ENCODE peak calls at places on chromosomes 4 and X, in five cellular contexts. O is heart right ventricle, W is ovary, J is transverse colon, F is GM23338. X is an unnamed sample. For H3K36me3, the result is how much of the 10 kb centered on the place peaks cover.

GRCh38 chr4:156146581-156146980 is 192.9 kb upstream of the CTSO start:
- DNase-seq in O (no peak), W (no peak), J (no peak), F (no peak), X (no peak)

GRCh38 chr4:88137112-88137511 is 21.3 kb downstream of the ABCG2 start:
- DNase-seq in O (no peak), W (no peak), J (no peak), F (no peak), X (no peak)

GRCh38 chrX:34875204-34875603 is 67.4 kb upstream of the FAM47B start:
- DNase-seq in O (no peak), W (no peak), J (no peak), F (no peak), X (no peak)

GRCh38 chr4:77617203-77617602 is 11.6 kb downstream of the CXCL13 start:
- DNase-seq in O (no peak), W (no peak), J (no peak), F (no peak), X (no peak)

GRCh38 chrX:69165116-69165651 is at the start of gene PJA1:
- DNase-seq in O (peak), W (peak), J (peak), F (peak), X (no peak)

GRCh38 chrX:113868169-113868568 is 715.7 kb upstream of the HTR2C start:
- DNase-seq in O (no peak), W (no peak), J (no peak), F (peak), X (no peak)

GRCh38 chr4:108007984-108008383 is 18.3 kb downstream of the HADH start:
- DNase-seq in O (no peak), W (no peak), J (no peak), F (no peak), X (no peak)

GRCh38 chr4:123438031-123438430 is 41.4 kb downstream of the SPRY1 start:
- DNase-seq in O (no peak), W (no peak), J (no peak), F (no peak), X (no peak)

GRCh38 chr4:140926672-140927071 is 170.5 kb upstream of the TBC1D9 start:
- DNase-seq in O (no peak), W (no peak), J (no peak), F (no peak), X (peak)

GRCh38 chr4:41542526-41543270 is 4.7 kb downstream of the LIMCH1 start:
- DNase-seq in O (no peak), W (no peak), J (no peak), F (no peak), X (no peak)

GRCh38 chr4:5788144-5788543 is 77.1 kb downstream of the EVC start:
- DNase-seq in O (no peak), W (no peak), J (no peak), F (no peak), X (no peak)

GRCh38 chrX:145729635-145730034 is 88.0 kb upstream of the SLITRK2 start:
- DNase-seq in O (no peak), W (no peak), J (no peak), F (no peak), X (no peak)

GRCh38 chrX:57573754-57574153 is 18.1 kb upstream of the ZXDB start:
- DNase-seq in O (no peak), W (no peak), J (no peak), F (peak), X (no peak)

GRCh38 chr4:173590697-173591096 is 60.7 kb upstream of the HAND2 start:
- DNase-seq in O (peak), W (no peak), J (no peak), F (no peak), X (no peak)

GRCh38 chr4:147103403-147103946 is 157.8 kb upstream of the TTC29 start:
- DNase-seq in O (peak), W (no peak), J (no peak), F (no peak), X (peak)

GRCh38 chrX:78571849-78572248 is 87.3 kb downstream of the RTL3 start:
- DNase-seq in O (no peak), W (no peak), J (peak), F (no peak), X (no peak)

GRCh38 chrX:47900833-47901232 is 64.1 kb downstream of the ZNF81 start:
- DNase-seq in O (no peak), W (no peak), J (no peak), F (no peak), X (no peak)

GRCh38 chrX:103215768-103216085 is 819 bp downstream of the BEX4 start:
- DNase-seq in O (no peak), W (no peak), J (no peak), F (no peak), X (no peak)

GRCh38 chr4:165199286-165199685 is 8.1 kb upstream of the KLHL2 start:
- DNase-seq in O (no peak), W (no peak), J (no peak), F (no peak), X (no peak)

GRCh38 chr4:4430492-4431195 is 43.7 kb downstream of the NSG1 start:
- DNase-seq in O (no peak), W (peak), J (no peak), F (peak), X (peak)

GRCh38 chrX:29561417-29561816 is 653.9 kb upstream of the MAGEB2 start:
- DNase-seq in O (no peak), W (no peak), J (no peak), F (no peak), X (no peak)

GRCh38 chrX:153321381-153322105 is at the start of gene PNMA6F:
- DNase-seq in O (no peak), W (no peak), J (no peak), F (peak), X (no peak)

GRCh38 chr4:7753271-7753670 is 186.4 kb downstream of the AFAP1 start:
- DNase-seq in O (no peak), W (no peak), J (no peak), F (no peak), X (no peak)

GRCh38 chrX:18896680-18897544 is 87.0 kb downstream of the PHKA2 start:
- DNase-seq in O (no peak), W (no peak), J (no peak), F (no peak), X (no peak)

GRCh38 chr4:83922419-83922818 is 386.5 kb downstream of the GPAT3 start:
- DNase-seq in O (no peak), W (no peak), J (no peak), F (peak), X (no peak)

GRCh38 chrX:154373340-154374306 is 811 bp downstream of the FLNA start:
- DNase-seq in O (peak), W (peak), J (peak), F (peak), X (peak)

GRCh38 chr4:33625762-33626161 is 2618.6 kb downstream of the ARAP2 start:
- DNase-seq in O (no peak), W (no peak), J (no peak), F (peak), X (no peak)

GRCh38 chrX:129996120-129996519 is 13.7 kb downstream of the BCORL1 start:
- DNase-seq in O (peak), W (no peak), J (no peak), F (no peak), X (peak)

GRCh38 chrX:69615779-69616519 is at the start of gene EDA:
- DNase-seq in O (peak), W (peak), J (peak), F (peak), X (no peak)

GRCh38 chr4:144582975-144583374 is 63.0 kb upstream of the HHIP start:
- DNase-seq in O (no peak), W (no peak), J (no peak), F (no peak), X (no peak)

GRCh38 chrX:16870861-16871584 is 861 bp upstream of the RBBP7 start:
- DNase-seq in O (peak), W (no peak), J (no peak), F (peak), X (no peak)
- H3K4me3 ChIP-seq in O (peak), W (peak), J (peak), F (peak), X (peak)

GRCh38 chr4:110055014-110055768 is 142.5 kb downstream of the EGF start:
- DNase-seq in O (no peak), W (no peak), J (no peak), F (no peak), X (no peak)
- H3K36me3 ChIP-seq in O (under half), W (under half), J (under half), F (under half), X (under half)

GRCh38 chr4:109873791-109874514 is 26.0 kb downstream of the LRIT3 start:
- DNase-seq in O (no peak), W (no peak), J (no peak), F (no peak), X (peak)
- H3K4me3 ChIP-seq in O (no peak), W (no peak), J (no peak), F (no peak), X (no peak)

DNA sequence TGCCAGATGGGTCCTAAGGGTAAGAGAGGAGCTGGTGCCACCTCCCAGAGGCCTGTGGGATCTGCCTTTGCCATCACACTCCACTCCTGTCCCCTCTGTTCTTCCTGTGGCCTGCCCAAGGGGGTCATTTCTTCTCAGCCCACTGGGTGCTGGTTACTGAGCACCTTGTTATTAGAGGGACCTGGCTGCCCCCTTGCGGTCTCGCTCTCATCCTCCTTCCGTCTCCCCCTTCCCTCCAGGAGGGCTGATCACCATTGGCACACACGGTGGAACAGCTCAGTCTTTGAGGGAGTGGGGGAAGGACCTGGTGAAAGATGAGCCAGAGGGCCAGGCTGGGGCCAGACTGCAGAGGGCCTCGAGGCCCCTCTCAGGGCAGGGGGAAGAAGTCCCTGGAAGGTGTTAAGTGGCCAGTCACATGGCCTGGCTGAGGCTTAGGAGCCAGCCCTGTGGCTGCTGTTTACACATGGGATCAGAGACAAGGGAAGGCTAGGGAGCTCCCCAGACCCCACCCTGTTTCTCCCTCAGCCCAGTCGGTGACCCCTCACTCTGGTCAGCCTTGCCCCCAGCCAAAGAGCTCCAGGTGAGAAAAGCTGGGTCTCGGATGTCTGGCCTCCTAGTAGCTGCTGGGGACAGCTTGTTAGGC is 68.1 kb downstream of the MTMR1 start:
- DNase-seq in O (no peak), W (no peak), J (no peak), F (peak), X (no peak)
- H3K36me3 ChIP-seq in O (under half), W (under half), J (under half), F (under half), X (under half)

X was measured in BJ.